ENCODE peak calls at places on chromosomes 3 and 15, in five cellular contexts. G, O, K, C and E are unnamed samples.

GRCh38 chr3:113514265-113514769 is 639 bp downstream of the SPICE1 start:
- DNase-seq in G (peak; percentile 49), O (no peak), K (no peak), C (peak; percentile 12), E (peak; percentile 18)

GRCh38 chr3:97823081-97823480 is 1.3 kb downstream of the CRYBG3 start:
- DNase-seq in G (peak; percentile 40), O (no peak), K (no peak), C (no peak), E (peak; percentile 8)

GRCh38 chr3:173553635-173554280 is 156.2 kb downstream of the NLGN1 start:
- DNase-seq in G (peak; percentile 77), O (peak; percentile 2), K (peak; percentile 27), C (peak; percentile 17), E (peak; percentile 44)

GRCh38 chr3:114626751-114627150 is 332.9 kb downstream of the TIGIT start:
- DNase-seq in G (peak; percentile 33), O (no peak), K (no peak), C (no peak), E (no peak)

GRCh38 chr3:66083961-66084270 is 45.2 kb upstream of the MAGI1 start:
- DNase-seq in G (no peak), O (no peak), K (no peak), C (no peak), E (no peak)

GRCh38 chr15:75809986-75810750 is 33.1 kb upstream of the UBE2Q2 start:
- DNase-seq in G (peak; percentile 44), O (peak; percentile 65), K (no peak), C (peak; percentile 19), E (peak; percentile 7)

GRCh38 chr3:58751235-58751634 is 84.7 kb upstream of the FAM3D start:
- DNase-seq in G (no peak), O (no peak), K (no peak), C (no peak), E (no peak)

GRCh38 chr3:179840985-179841384 is 188.1 kb downstream of the USP13 start:
- DNase-seq in G (peak; percentile 33), O (no peak), K (no peak), C (no peak), E (peak; percentile 33)

GRCh38 chr3:66397745-66398144 is 103.1 kb downstream of the LRIG1 start:
- DNase-seq in G (peak; percentile 44), O (no peak), K (no peak), C (no peak), E (peak; percentile 64)

GRCh38 chr3:57596495-57597239 is 477 bp downstream of the ARF4 start:
- DNase-seq in G (peak; percentile 96), O (peak; percentile 33), K (peak; percentile 75), C (peak; percentile 34), E (peak; percentile 94)

GRCh38 chr15:32790352-32790999 is 72.7 kb downstream of the GREM1 start:
- DNase-seq in G (peak; percentile 48), O (no peak), K (no peak), C (no peak), E (peak; percentile 53)

GRCh38 chr3:165778456-165778855 is 58.8 kb downstream of the BCHE start:
- DNase-seq in G (no peak), O (no peak), K (no peak), C (no peak), E (no peak)

GRCh38 chr3:13975686-13976085 is 95.8 kb upstream of the WNT7A start:
- DNase-seq in G (no peak), O (no peak), K (no peak), C (no peak), E (no peak)

DNA sequence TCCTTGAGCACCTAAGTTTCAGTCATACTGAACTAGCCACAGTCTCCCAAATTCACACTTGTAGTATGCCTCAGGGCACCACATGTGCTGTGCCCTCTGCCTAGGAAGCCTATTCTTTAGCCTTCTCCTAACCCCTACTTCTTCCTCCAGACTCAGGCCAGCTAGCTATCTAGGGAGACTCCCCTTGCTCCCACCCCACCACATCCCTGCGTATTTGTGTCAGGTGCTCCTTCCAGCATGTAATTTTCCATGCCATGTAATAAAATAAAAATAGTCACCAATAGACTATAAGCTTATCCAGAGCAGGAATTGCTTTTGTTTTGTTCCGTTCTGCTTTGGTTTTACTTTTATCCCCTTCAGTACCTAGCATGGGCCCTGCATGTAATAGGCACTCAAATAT is 14.9 kb upstream of the GJD2 start:
- DNase-seq in G (no peak), O (no peak), K (no peak), C (no peak), E (no peak)
- H3K4me2 ChIP-seq in G (no peak overlapping the region), O (no peak overlapping the region), K (no peak overlapping the region), C (no peak overlapping the region), E (no peak overlapping the region)

GRCh38 chr3:47381317-47382157 is 716 bp downstream of the PTPN23 start:
- DNase-seq in G (peak; percentile 97), O (peak; percentile 68), K (peak; percentile 77), C (peak; percentile 88), E (peak; percentile 82)

GRCh38 chr3:47380601-47381316 is at the start of gene PTPN23:
- DNase-seq in G (peak; percentile 99), O (peak; percentile 93), K (peak; percentile 99), C (peak; percentile 99), E (peak; percentile 98)

GRCh38 chr3:47380026-47380600 is 708 bp upstream of the PTPN23 start:
- DNase-seq in G (no peak), O (no peak), K (no peak), C (no peak), E (no peak)

GRCh38 chr3:47378869-47379268 is 2.0 kb upstream of the PTPN23 start:
- DNase-seq in G (no peak), O (no peak), K (no peak), C (no peak), E (no peak)

DNA sequence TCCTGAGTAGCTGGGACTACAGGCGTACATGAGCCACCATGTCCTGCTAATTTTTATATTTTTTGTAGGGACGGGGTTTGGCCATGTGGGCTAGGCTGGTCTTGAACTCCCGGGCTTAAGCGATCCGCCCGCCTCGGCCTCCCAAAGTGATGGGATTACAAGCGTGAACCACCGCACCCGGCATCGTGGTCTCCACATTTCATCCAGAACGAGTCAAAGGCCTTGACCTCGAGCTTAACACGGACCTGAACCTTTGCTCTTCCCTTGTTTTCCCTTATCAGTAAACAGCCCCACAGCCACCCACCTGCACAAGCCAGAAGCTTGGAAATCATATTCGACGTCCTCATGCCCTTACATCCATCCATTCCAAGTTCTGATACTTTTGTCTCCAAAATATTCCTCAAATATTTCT is 1.3 kb upstream of the PTPN23 start:
- DNase-seq in G (no peak), O (no peak), K (no peak), C (no peak), E (no peak)
- H3K4me2 ChIP-seq in G (peak overlapping the region; percentile 99), O (peak overlapping the region; percentile 82), K (no peak overlapping the region), C (peak overlapping the region; percentile 91), E (peak overlapping the region; percentile 92)

DNA sequence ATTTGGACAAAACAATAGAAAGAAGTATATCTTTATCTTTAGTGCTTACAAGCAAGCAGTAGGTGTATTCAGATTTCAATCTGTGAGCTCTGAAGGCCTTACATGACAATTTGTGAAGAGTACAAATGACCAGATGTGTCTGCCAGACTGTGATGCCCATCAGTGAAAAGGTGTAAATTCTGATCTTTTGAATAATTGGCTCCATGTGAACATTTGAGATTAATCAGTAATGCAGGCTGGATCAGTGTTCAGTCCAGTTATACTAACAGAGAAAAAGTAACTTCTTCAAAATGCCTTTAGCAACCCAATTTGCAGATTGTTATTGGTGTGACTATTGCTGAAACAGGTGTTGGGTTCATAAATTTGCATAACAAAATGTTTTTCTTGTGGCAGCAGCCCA is 5.2 kb downstream of the IQCH start:
- DNase-seq in G (no peak), O (no peak), K (no peak), C (no peak), E (no peak)
- H3K4me2 ChIP-seq in G (no peak overlapping the region), O (no peak overlapping the region), K (no peak overlapping the region), C (no peak overlapping the region), E (no peak overlapping the region)

GRCh38 chr3:141421639-141422319 is 53.5 kb downstream of the ZBTB38 start:
- DNase-seq in G (peak; percentile 84), O (no peak), K (no peak), C (no peak), E (peak; percentile 62)
- H3K4me2 ChIP-seq in G (peak overlapping the region; percentile 25), O (peak overlapping the region; percentile 14), K (no peak overlapping the region), C (no peak overlapping the region), E (no peak overlapping the region)

GRCh38 chr15:70698991-70699390 is 64.4 kb downstream of the UACA start:
- DNase-seq in G (no peak), O (no peak), K (no peak), C (no peak), E (peak; percentile 70)
- H3K4me2 ChIP-seq in G (peak overlapping the region; percentile 71), O (peak overlapping the region; percentile 79), K (no peak overlapping the region), C (no peak overlapping the region), E (peak overlapping the region; percentile 56)